ENCODE peak calls at places on chromosome 10, in four cellular contexts. One of them, this sample, is unnamed.

GRCh38 chr10:124166431-124167125 is 73.2 kb upstream of the CHST15 start:
- DNase-seq in RWPE1: no peak
- DNase-seq in T-helper 9 cell: no peak
- DNase-seq in uterus: peak; percentile 8
- DNase-seq in this sample: no peak

GRCh38 chr10:22821501-22821900 is 106.4 kb upstream of the ARMC3 start:
- DNase-seq in RWPE1: no peak
- DNase-seq in T-helper 9 cell: no peak
- DNase-seq in uterus: no peak
- DNase-seq in this sample: no peak

GRCh38 chr10:14569274-14570060 is 205.2 kb downstream of the FAM107B start:
- DNase-seq in RWPE1: no peak
- DNase-seq in T-helper 9 cell: no peak
- DNase-seq in uterus: no peak
- DNase-seq in this sample: no peak

GRCh38 chr10:86367339-86367951 is 850 bp upstream of the GRID1 start:
- DNase-seq in RWPE1: no peak
- DNase-seq in T-helper 9 cell: no peak
- DNase-seq in uterus: no peak
- DNase-seq in this sample: no peak

GRCh38 chr10:30345611-30346010 is 3.5 kb downstream of the MTPAP start:
- DNase-seq in RWPE1: no peak
- DNase-seq in T-helper 9 cell: no peak
- DNase-seq in uterus: no peak
- DNase-seq in this sample: no peak

GRCh38 chr10:42911359-42911758 is 128.8 kb downstream of the BMS1 start:
- DNase-seq in RWPE1: no peak
- DNase-seq in T-helper 9 cell: no peak
- DNase-seq in uterus: no peak
- DNase-seq in this sample: no peak

GRCh38 chr10:129771576-129772471 is 192.2 kb downstream of the EBF3 start:
- DNase-seq in RWPE1: no peak
- DNase-seq in T-helper 9 cell: no peak
- DNase-seq in uterus: peak; percentile 9
- DNase-seq in this sample: no peak

GRCh38 chr10:88062798-88063472 is 199.5 kb downstream of the PTEN start:
- DNase-seq in RWPE1: no peak
- DNase-seq in T-helper 9 cell: no peak
- DNase-seq in uterus: no peak
- DNase-seq in this sample: no peak

GRCh38 chr10:43823237-43823605 is 174.5 kb upstream of the ZNF32 start:
- DNase-seq in RWPE1: no peak
- DNase-seq in T-helper 9 cell: no peak
- DNase-seq in uterus: no peak
- DNase-seq in this sample: no peak

GRCh38 chr10:119377905-119378736 is 164.4 kb downstream of the RGS10 start:
- DNase-seq in RWPE1: no peak
- DNase-seq in T-helper 9 cell: no peak
- DNase-seq in uterus: no peak
- DNase-seq in this sample: no peak

GRCh38 chr10:48199580-48200377 is 74.7 kb downstream of the FRMPD2 start:
- DNase-seq in RWPE1: no peak
- DNase-seq in T-helper 9 cell: no peak
- DNase-seq in uterus: no peak
- DNase-seq in this sample: no peak

GRCh38 chr10:52464725-52465124 is 150.6 kb downstream of the DKK1 start:
- DNase-seq in RWPE1: peak; percentile 23
- DNase-seq in T-helper 9 cell: no peak
- DNase-seq in uterus: no peak
- DNase-seq in this sample: no peak

GRCh38 chr10:53091574-53091973 is 319.0 kb upstream of the MBL2 start:
- DNase-seq in RWPE1: no peak
- DNase-seq in T-helper 9 cell: no peak
- DNase-seq in uterus: no peak
- DNase-seq in this sample: no peak